ENCODE peak calls at places on chromosome 7, in four cellular contexts. J is heart left ventricle, Z is astrocyte of the spinal cord, F is fibroblast of pulmonary artery. G is an unnamed sample.

GRCh38 chr7:8259586-8260222 is 2.3 kb downstream of the ICA1 start:
- DNase-seq in Z (no peak), J (no peak), F (no peak), G (no peak)

GRCh38 chr7:70717553-70718248 is 414.2 kb upstream of the GALNT17 start:
- DNase-seq in J (no peak), F (no peak), Z (no peak), G (no peak)

GRCh38 chr7:100568936-100569844 is 4.5 kb downstream of the SAP25 start:
- DNase-seq in Z (peak), J (peak), F (peak), G (no peak)

GRCh38 chr7:78487464-78487863 is 688.9 kb downstream of the PHTF2 start:
- DNase-seq in Z (no peak), J (no peak), F (no peak), G (no peak)

GRCh38 chr7:15692621-15693020 is 6.1 kb upstream of the MEOX2 start:
- DNase-seq in J (no peak), Z (no peak), F (no peak), G (no peak)

GRCh38 chr7:143367972-143368371 is 5.5 kb upstream of the FAM131B start:
- DNase-seq in J (no peak), F (no peak), Z (no peak), G (no peak)

GRCh38 chr7:55244346-55244745 is 120.8 kb upstream of the LANCL2 start:
- DNase-seq in F (no peak), J (no peak), Z (no peak), G (no peak)

GRCh38 chr7:55081854-55082603 is 63.2 kb downstream of the EGFR start:
- DNase-seq in Z (no peak), J (no peak), F (no peak), G (no peak)

GRCh38 chr7:99386584-99387238 is 12.2 kb downstream of the ARPC1B start:
- DNase-seq in Z (no peak), J (no peak), F (peak), G (no peak)

GRCh38 chr7:2471022-2471329 is 5.2 kb downstream of the GRIFIN start:
- DNase-seq in F (peak), Z (peak), J (no peak), G (no peak)

GRCh38 chr7:154693646-154694045 is 309.3 kb downstream of the PAXIP1 start:
- DNase-seq in J (no peak), Z (no peak), F (no peak), G (no peak)

GRCh38 chr7:27615420-27616185 is 47.1 kb downstream of the HIBADH start:
- DNase-seq in Z (no peak), F (no peak), J (no peak), G (no peak)

GRCh38 chr7:107879400-107880035 is 11.5 kb upstream of the DLD start:
- DNase-seq in J (no peak), Z (peak), F (peak), G (no peak)

GRCh38 chr7:100390286-100391028 is 17.2 kb downstream of the PILRA start:
- DNase-seq in Z (no peak), F (no peak), J (no peak), G (no peak)

GRCh38 chr7:131605280-131605878 is 49.0 kb upstream of the PODXL start:
- DNase-seq in F (no peak), Z (no peak), J (no peak), G (no peak)

GRCh38 chr7:108660465-108660864 is 90.8 kb downstream of the DNAJB9 start:
- DNase-seq in Z (peak), J (no peak), F (peak), G (no peak)

GRCh38 chr7:92133737-92134270 is 473 bp downstream of the CYP51A1 start:
- DNase-seq in F (peak), Z (peak), J (peak), G (peak)

GRCh38 chr7:151250181-151251095 is 1.9 kb upstream of the SMARCD3 start:
- DNase-seq in J (peak), Z (no peak), F (no peak), G (no peak)

GRCh38 chr7:118366363-118366762 is 141.9 kb downstream of the ANKRD7 start:
- DNase-seq in Z (no peak), J (no peak), F (no peak), G (no peak)

GRCh38 chr7:140212100-140212881 is 35.5 kb upstream of the KDM7A start:
- DNase-seq in F (no peak), J (no peak), Z (no peak), G (no peak)

GRCh38 chr7:82247814-82248433 is 195.7 kb downstream of the CACNA2D1 start:
- DNase-seq in J (no peak), Z (peak), F (peak), G (no peak)

GRCh38 chr7:69769826-69770225 is 171.6 kb downstream of the AUTS2 start:
- DNase-seq in J (no peak), Z (no peak), F (no peak), G (no peak)

GRCh38 chr7:20267482-20267881 is 50.3 kb upstream of the MACC1 start:
- DNase-seq in J (no peak), Z (no peak), F (no peak), G (no peak)

GRCh38 chr7:43303740-43304241 is 191.3 kb downstream of the HECW1 start:
- DNase-seq in J (no peak), Z (peak), F (peak), G (peak)

GRCh38 chr7:32257632-32258031 is 187.4 kb upstream of the PDE1C start:
- DNase-seq in F (no peak), Z (no peak), J (no peak), G (no peak)

GRCh38 chr7:46814516-46815250 is 767.2 kb downstream of the TNS3 start:
- DNase-seq in Z (no peak), F (peak), J (no peak), G (no peak)

GRCh38 chr7:136086712-136087111 is 109.6 kb upstream of the MTPN start:
- DNase-seq in Z (peak), J (no peak), F (peak), G (peak)
- H3K4me3 ChIP-seq in Z (peak), J (peak), F (peak), G (no peak)

GRCh38 chr7:148367701-148368475 is 222.7 kb upstream of the C7orf33 start:
- DNase-seq in F (no peak), Z (no peak), J (no peak), G (no peak)
- H3K4me3 ChIP-seq in F (no peak), Z (no peak), J (no peak), G (no peak)

GRCh38 chr7:51113560-51113959 is 203.0 kb downstream of the COBL start:
- DNase-seq in J (no peak), F (no peak), Z (no peak), G (no peak)

GRCh38 chr7:51111256-51111655 is 205.4 kb downstream of the COBL start:
- DNase-seq in F (no peak), Z (no peak), J (no peak), G (no peak)

GRCh38 chr7:51108134-51108533 is 208.5 kb downstream of the COBL start:
- DNase-seq in F (no peak), Z (no peak), J (no peak), G (no peak)

GRCh38 chr7:51118628-51119027 is 198.0 kb downstream of the COBL start:
- DNase-seq in F (no peak), Z (no peak), J (no peak), G (no peak)

GRCh38 chr7:51113962-51114361 is 202.6 kb downstream of the COBL start:
- DNase-seq in Z (no peak), J (no peak), F (no peak), G (no peak)
- H3K4me3 ChIP-seq in Z (no peak), J (no peak), F (no peak), G (no peak)

GRCh38 chr7:65463184-65463583 is 89.5 kb downstream of the ZNF92 start:
- DNase-seq in F (no peak), J (no peak), Z (no peak), G (no peak)
- H3K4me3 ChIP-seq in F (no peak), J (no peak), Z (no peak), G (no peak)

DNA sequence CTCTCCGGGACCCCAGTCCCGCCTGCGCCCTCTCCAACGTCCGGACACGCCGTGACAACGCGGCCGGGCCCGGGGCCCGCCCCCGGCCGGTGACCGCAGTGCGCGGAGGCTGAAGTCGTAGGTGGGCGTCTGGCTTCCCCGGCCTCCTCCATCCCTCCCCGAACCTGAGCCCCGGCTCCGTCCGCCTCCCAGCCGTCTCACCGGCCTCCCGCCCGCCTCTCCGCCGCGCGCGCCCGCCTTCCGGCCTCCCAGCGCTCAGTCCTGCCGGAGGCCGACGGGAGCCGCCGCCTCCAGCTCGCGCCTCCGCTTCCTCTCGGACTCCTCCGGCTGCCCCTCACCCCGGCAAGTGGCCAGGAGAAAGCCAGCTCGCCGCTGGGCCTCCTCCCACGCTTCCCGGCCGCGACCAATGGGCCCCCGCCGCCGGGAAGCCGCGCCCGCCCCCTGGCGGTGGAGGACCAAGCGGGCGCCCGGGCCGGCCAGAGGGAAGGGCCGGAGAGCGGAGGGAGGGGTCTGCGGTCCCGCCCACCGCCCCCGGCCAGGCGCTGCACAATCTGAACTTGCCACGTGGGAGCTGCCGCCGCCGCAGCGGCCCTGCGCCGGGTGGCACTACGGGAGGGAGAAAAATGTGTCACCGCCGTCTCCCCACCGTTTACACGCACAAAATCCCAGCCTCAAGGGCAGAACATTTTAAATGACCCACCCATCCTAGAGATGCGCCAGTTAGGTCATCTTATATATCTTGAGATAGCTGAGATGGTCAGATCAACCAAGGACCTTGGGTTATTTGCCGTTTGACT is at the start of gene FAM3C:
- DNase-seq in F (peak), Z (peak), J (peak), G (peak)
- H3K4me3 ChIP-seq in F (peak), Z (peak), J (peak), G (peak)

GRCh38 chr7:88176190-88176589 is 43.6 kb downstream of the SRI start:
- DNase-seq in J (no peak), F (no peak), Z (no peak), G (no peak)
- H3K4me3 ChIP-seq in J (no peak), F (no peak), Z (no peak), G (no peak)

GRCh38 chr7:90645784-90646183 is 49.7 kb downstream of the CDK14 start:
- DNase-seq in Z (no peak), F (peak), J (no peak), G (no peak)
- H3K4me3 ChIP-seq in Z (no peak), F (no peak), J (no peak), G (no peak)

GRCh38 chr7:73366127-73366526 is 38.2 kb downstream of the FKBP6 start:
- DNase-seq in Z (no peak), J (no peak), F (no peak), G (no peak)
- H3K4me3 ChIP-seq in Z (no peak), J (no peak), F (no peak), G (no peak)

G was measured in HFF-Myc.